ENCODE peak calls at places on chromosomes 7 and 10, in eight cellular contexts. I is heart left ventricle; T is OCI-LY7; P is body of pancreas; G is hepatocyte; X is CD4-positive, CD25-positive, alpha-beta regulatory T cell; R is colonic mucosa; M is aorta. A is an unnamed sample. For H3K4me1, the result is how much of the 10 kb centered on the place peaks cover.

GRCh38 chr7:25028370-25028971 is 48.5 kb upstream of the OSBPL3 start:
- DNase-seq in I (no peak), T (no peak), P (no peak), G (peak), X (peak), R (no peak), M (no peak), A (no peak)

GRCh38 chr10:27745719-27746363 is at the start of gene MKX:
- DNase-seq in I (no peak), T (no peak), P (peak), G (peak), X (peak), R (peak), M (peak), A (no peak)

GRCh38 chr10:3045471-3046209 is 21.7 kb upstream of the PFKP start:
- DNase-seq in I (peak), T (no peak), P (peak), G (peak), X (no peak), R (peak), M (peak), A (no peak)

GRCh38 chr10:77328272-77328816 is 309.3 kb downstream of the KCNMA1 start:
- DNase-seq in I (no peak), T (peak), P (no peak), G (peak), X (no peak), R (peak), M (no peak), A (no peak)

GRCh38 chr10:5812283-5813090 is 747 bp downstream of the GDI2 start:
- DNase-seq in I (peak), T (peak), P (peak), G (peak), X (peak), R (peak), M (peak), A (peak)

GRCh38 chr7:1914321-1914720 is 244.2 kb downstream of the ELFN1 start:
- DNase-seq in I (peak), T (no peak), P (no peak), G (no peak), X (no peak), R (no peak), M (no peak), A (no peak)

GRCh38 chr7:148982596-148983219 is 45.6 kb downstream of the PDIA4 start:
- DNase-seq in I (no peak), T (peak), P (peak), G (peak), X (no peak), R (no peak), M (peak), A (no peak)

GRCh38 chr7:96183163-96183562 is 138.7 kb downstream of the SLC25A13 start:
- DNase-seq in I (no peak), T (no peak), P (no peak), G (no peak), X (no peak), R (no peak), M (no peak), A (no peak)

GRCh38 chr10:26528715-26529393 is 90.7 kb downstream of the APBB1IP start:
- DNase-seq in I (no peak), T (no peak), P (no peak), G (no peak), X (no peak), R (no peak), M (no peak), A (no peak)

GRCh38 chr7:87561102-87561501 is 39.6 kb downstream of the ABCB1 start:
- DNase-seq in I (no peak), T (no peak), P (no peak), G (no peak), X (no peak), R (no peak), M (no peak), A (no peak)

GRCh38 chr10:73806176-73806950 is 5.0 kb downstream of the NDST2 start:
- DNase-seq in I (no peak), T (no peak), P (no peak), G (no peak), X (no peak), R (no peak), M (peak), A (no peak)

GRCh38 chr10:13074562-13075451 is 25.2 kb upstream of the OPTN start:
- DNase-seq in I (peak), T (peak), P (peak), G (peak), X (peak), R (peak), M (peak), A (peak)

GRCh38 chr7:157792241-157792950 is 455.6 kb downstream of the DNAJB6 start:
- DNase-seq in I (no peak), T (no peak), P (no peak), G (no peak), X (no peak), R (no peak), M (no peak), A (no peak)

GRCh38 chr7:131235489-131236317 is 92.0 kb upstream of the MKLN1 start:
- DNase-seq in I (peak), T (no peak), P (peak), G (peak), X (peak), R (no peak), M (no peak), A (peak)

GRCh38 chr7:74606101-74606908 is 51.2 kb upstream of the GTF2I start:
- DNase-seq in I (peak), T (peak), P (peak), G (peak), X (peak), R (peak), M (peak), A (peak)

GRCh38 chr10:43062402-43063160 is 14.3 kb upstream of the RET start:
- DNase-seq in I (no peak), T (no peak), P (no peak), G (no peak), X (no peak), R (no peak), M (no peak), A (no peak)

GRCh38 chr10:7484456-7485266 is 73.8 kb upstream of the SFMBT2 start:
- DNase-seq in I (no peak), T (peak), P (peak), G (no peak), X (peak), R (peak), M (no peak), A (no peak)

GRCh38 chr7:117202511-117202910 is 120.3 kb downstream of the WNT2 start:
- DNase-seq in I (no peak), T (no peak), P (no peak), G (no peak), X (no peak), R (no peak), M (no peak), A (no peak)

GRCh38 chr7:117200786-117201185 is 122.1 kb downstream of the WNT2 start:
- DNase-seq in I (no peak), T (no peak), P (no peak), G (no peak), X (no peak), R (no peak), M (no peak), A (no peak)

GRCh38 chr7:117205856-117206255 is 117.0 kb downstream of the WNT2 start:
- DNase-seq in I (no peak), T (no peak), P (no peak), G (no peak), X (no peak), R (no peak), M (no peak), A (no peak)

GRCh38 chr7:117208257-117208656 is 114.6 kb downstream of the WNT2 start:
- DNase-seq in I (no peak), T (no peak), P (no peak), G (no peak), X (no peak), R (no peak), M (no peak), A (no peak)

GRCh38 chr7:117203205-117203604 is 119.7 kb downstream of the WNT2 start:
- DNase-seq in I (no peak), T (no peak), P (no peak), G (no peak), X (no peak), R (no peak), M (no peak), A (no peak)
- H3K4me1 ChIP-seq in I (under half), T (under half), P (under half), G (under half), X (under half), R (under half), M (under half), A (under half)

DNA sequence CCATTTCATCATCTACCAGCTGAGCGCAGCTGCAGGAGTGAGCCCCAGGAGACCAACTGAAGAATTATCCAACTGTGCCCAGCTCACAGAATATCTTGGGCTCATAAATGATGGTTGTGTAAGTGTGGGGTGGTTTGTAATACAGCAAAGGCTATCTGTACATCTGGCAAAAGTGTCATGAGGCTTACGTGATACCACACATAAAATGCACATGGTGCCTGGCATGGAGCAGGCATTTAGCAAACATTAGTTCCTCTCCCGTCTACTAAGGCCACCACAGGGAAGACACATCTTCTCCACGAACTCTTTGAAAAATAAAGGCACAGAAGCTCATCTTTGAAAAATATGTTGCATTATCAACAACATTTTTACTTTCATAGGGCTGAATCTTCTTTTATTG is 32.3 kb downstream of the AOAH start:
- DNase-seq in I (no peak), T (no peak), P (no peak), G (no peak), X (no peak), R (no peak), M (no peak), A (no peak)
- H3K4me3 ChIP-seq in I (no peak), T (no peak), P (no peak), G (no peak), X (no peak), R (no peak), M (no peak), A (no peak)

DNA sequence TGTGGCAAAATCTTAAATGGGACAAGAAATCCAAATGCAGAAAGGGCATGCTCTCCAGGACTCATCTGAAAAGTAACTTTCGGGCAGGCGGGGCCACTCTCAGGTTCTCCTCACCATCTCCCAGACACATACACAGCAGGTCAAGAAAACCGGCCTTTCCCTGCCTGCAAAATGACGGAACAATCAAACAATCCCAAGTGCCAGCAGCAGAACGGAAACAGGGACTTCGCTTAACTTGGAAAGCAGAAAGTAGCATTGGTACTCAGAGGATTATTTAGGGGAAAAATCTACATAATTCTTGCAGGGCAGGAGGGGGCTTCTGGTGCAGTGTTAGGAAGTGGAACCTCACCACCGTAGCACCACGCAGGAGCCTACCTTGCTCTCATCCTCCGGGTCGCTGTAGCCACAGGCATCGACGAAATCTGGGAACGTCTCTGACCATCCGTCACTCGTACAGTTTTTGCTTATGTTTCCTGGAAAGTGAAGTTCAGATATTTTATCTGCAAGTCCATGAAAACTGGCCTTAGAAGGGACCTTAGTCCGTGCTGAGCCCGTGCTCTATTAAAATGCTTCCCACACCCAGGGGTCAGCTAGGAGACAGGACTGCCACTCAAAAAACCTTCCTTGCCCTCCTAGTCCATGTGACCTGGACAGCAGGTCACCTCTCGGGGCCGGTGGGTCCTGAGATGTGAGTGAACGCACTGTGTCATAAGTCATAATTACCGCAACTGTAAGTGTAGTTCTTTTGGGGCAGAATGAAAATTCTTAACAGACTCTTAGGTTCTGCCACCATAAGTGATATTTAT is 41.1 kb downstream of the VIPR2 start:
- DNase-seq in I (peak), T (no peak), P (no peak), G (no peak), X (no peak), R (no peak), M (peak), A (no peak)
- H3K4me1 ChIP-seq in I (under half), T (under half), P (under half), G (under half), X (under half), R (under half), M (under half), A (under half)

GRCh38 chr7:26195182-26195581 is 5.4 kb downstream of the HNRNPA2B1 start:
- DNase-seq in I (no peak), T (no peak), P (no peak), G (no peak), X (no peak), R (no peak), M (no peak), A (no peak)

GRCh38 chr7:26193432-26194206 is 6.9 kb downstream of the HNRNPA2B1 start:
- DNase-seq in I (no peak), T (no peak), P (no peak), G (no peak), X (no peak), R (no peak), M (no peak), A (no peak)

GRCh38 chr7:26197153-26198115 is 3.1 kb downstream of the HNRNPA2B1 start:
- DNase-seq in I (no peak), T (peak), P (no peak), G (no peak), X (no peak), R (no peak), M (no peak), A (no peak)

GRCh38 chr7:26196305-26196704 is 4.2 kb downstream of the HNRNPA2B1 start:
- DNase-seq in I (no peak), T (no peak), P (no peak), G (no peak), X (no peak), R (no peak), M (no peak), A (no peak)

GRCh38 chr7:26195867-26196266 is 4.7 kb downstream of the HNRNPA2B1 start:
- DNase-seq in I (no peak), T (no peak), P (no peak), G (no peak), X (no peak), R (no peak), M (no peak), A (no peak)
- H3K4me3 ChIP-seq in I (peak), T (peak), P (no peak), G (no peak), X (peak), R (no peak), M (no peak), A (peak)

GRCh38 chr10:35351021-35351420 is 14.7 kb downstream of the CCNY start:
- DNase-seq in I (no peak), T (no peak), P (no peak), G (no peak), X (no peak), R (no peak), M (no peak), A (no peak)

GRCh38 chr10:35352508-35352907 is 16.2 kb downstream of the CCNY start:
- DNase-seq in I (no peak), T (no peak), P (no peak), G (no peak), X (peak), R (no peak), M (no peak), A (no peak)

GRCh38 chr10:35353805-35354204 is 17.5 kb downstream of the CCNY start:
- DNase-seq in I (no peak), T (peak), P (no peak), G (no peak), X (no peak), R (no peak), M (no peak), A (no peak)

GRCh38 chr10:35352097-35352496 is 15.8 kb downstream of the CCNY start:
- DNase-seq in I (no peak), T (no peak), P (no peak), G (no peak), X (no peak), R (no peak), M (no peak), A (no peak)

GRCh38 chr10:35353399-35353798 is 17.1 kb downstream of the CCNY start:
- DNase-seq in I (no peak), T (no peak), P (no peak), G (no peak), X (no peak), R (no peak), M (no peak), A (no peak)
- H3K4me1 ChIP-seq in I (half or more), T (under half), P (under half), G (under half), X (under half), R (under half), M (under half), A (under half)

GRCh38 chr10:29141761-29142160 is 147.1 kb upstream of the LYZL1 start:
- DNase-seq in I (no peak), T (no peak), P (peak), G (no peak), X (no peak), R (no peak), M (no peak), A (no peak)

GRCh38 chr10:29146736-29147135 is 142.1 kb upstream of the LYZL1 start:
- DNase-seq in I (no peak), T (no peak), P (no peak), G (no peak), X (no peak), R (no peak), M (no peak), A (no peak)

GRCh38 chr10:29142516-29143314 is 146.2 kb upstream of the LYZL1 start:
- DNase-seq in I (no peak), T (no peak), P (no peak), G (peak), X (no peak), R (no peak), M (no peak), A (no peak)

GRCh38 chr10:29146311-29146710 is 142.6 kb upstream of the LYZL1 start:
- DNase-seq in I (no peak), T (no peak), P (no peak), G (no peak), X (no peak), R (no peak), M (no peak), A (no peak)

DNA sequence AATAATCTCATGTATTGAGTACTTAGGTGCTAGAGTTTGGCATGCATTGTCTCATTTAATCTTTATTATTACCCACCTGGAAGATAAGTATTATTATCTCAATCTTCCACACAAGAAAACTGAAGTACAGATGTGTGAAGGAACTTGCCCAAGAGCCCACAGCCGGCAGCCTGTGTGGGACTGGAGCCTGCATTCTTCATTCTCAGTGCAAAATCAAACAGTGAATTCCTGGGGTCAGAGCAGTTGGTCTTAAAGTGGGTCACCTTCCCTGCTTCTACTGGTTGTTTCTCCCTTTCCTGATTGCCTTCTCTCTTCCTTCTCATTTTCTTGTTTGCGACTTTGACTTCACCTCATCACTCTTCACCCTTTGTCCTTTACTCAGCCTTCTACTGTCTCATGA is 144.7 kb upstream of the LYZL1 start:
- DNase-seq in I (no peak), T (no peak), P (no peak), G (no peak), X (no peak), R (no peak), M (no peak), A (no peak)
- H3K4me3 ChIP-seq in I (no peak), T (no peak), P (no peak), G (no peak), X (no peak), R (no peak), M (no peak), A (no peak)

DNA sequence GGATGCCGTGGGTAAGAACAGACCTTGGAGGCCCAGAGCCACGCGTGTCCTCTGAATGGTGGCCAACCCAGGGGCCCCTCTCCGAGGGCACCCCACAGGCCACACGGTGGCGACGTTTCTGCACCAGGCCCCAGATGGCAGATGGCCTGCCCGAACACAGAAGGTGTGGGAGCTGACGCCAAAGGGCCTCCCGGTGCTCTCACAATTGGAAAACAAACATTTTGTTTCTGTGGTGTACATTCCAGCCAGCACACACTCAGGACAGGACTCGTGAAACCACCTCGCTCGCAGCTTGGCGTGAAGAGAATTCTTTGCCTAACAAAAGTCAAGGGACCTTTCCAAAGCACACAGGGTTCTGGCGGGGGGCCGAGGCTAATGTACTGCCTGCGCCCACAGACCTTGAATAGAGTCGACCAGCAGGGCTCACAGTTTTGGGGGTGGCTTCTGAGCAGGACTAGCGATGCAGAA is 112.1 kb downstream of the FAM53B start:
- DNase-seq in I (peak), T (no peak), P (peak), G (no peak), X (peak), R (no peak), M (peak), A (no peak)
- H3K4me1 ChIP-seq in I (half or more), T (under half), P (under half), G (under half), X (under half), R (under half), M (under half), A (under half)

GRCh38 chr7:27254625-27255024 is 12.0 kb downstream of the EVX1 start:
- DNase-seq in I (no peak), T (no peak), P (no peak), G (no peak), X (no peak), R (no peak), M (no peak), A (no peak)
- H3K4me3 ChIP-seq in I (no peak), T (no peak), P (no peak), G (no peak), X (no peak), R (no peak), M (no peak), A (no peak)

GRCh38 chr10:71238626-71239025 is 26.3 kb downstream of the UNC5B start:
- DNase-seq in I (no peak), T (no peak), P (no peak), G (no peak), X (no peak), R (no peak), M (no peak), A (no peak)

GRCh38 chr10:71236822-71237682 is 24.7 kb downstream of the UNC5B start:
- DNase-seq in I (no peak), T (no peak), P (no peak), G (no peak), X (no peak), R (no peak), M (no peak), A (no peak)

GRCh38 chr10:71236286-71236685 is 23.9 kb downstream of the UNC5B start:
- DNase-seq in I (no peak), T (no peak), P (no peak), G (peak), X (no peak), R (no peak), M (no peak), A (no peak)

GRCh38 chr10:71239131-71239915 is 27.0 kb downstream of the UNC5B start:
- DNase-seq in I (no peak), T (no peak), P (no peak), G (no peak), X (no peak), R (no peak), M (no peak), A (no peak)

GRCh38 chr10:71237843-71238623 is 25.7 kb downstream of the UNC5B start:
- DNase-seq in I (no peak), T (no peak), P (no peak), G (no peak), X (no peak), R (no peak), M (no peak), A (no peak)
- H3K4me1 ChIP-seq in I (half or more), T (under half), P (under half), G (half or more), X (under half), R (under half), M (under half), A (half or more)

GRCh38 chr10:132965411-132966057 is 23.2 kb upstream of the CFAP46 start:
- DNase-seq in I (no peak), T (no peak), P (peak), G (no peak), X (peak), R (no peak), M (no peak), A (no peak)
- H3K4me3 ChIP-seq in I (no peak), T (no peak), P (no peak), G (no peak), X (no peak), R (no peak), M (no peak), A (no peak)